ENCODE peak calls at places on chromosomes 13 and 19, in ten cellular contexts. One of them, this sample, is unnamed.

GRCh38 chr13:113758651-113759524 is at the start of gene TMEM255B:
- DNase-seq in GM23248: peak
- DNase-seq in uterus: peak
- DNase-seq in ACHN: peak
- DNase-seq in MV-4-11: peak
- DNase-seq in activated T-cell treated with anti-CD3 and anti-CD28 coated beads, Interleukin-2, amount 50 U/mL, for 72 hours: peak
- DNase-seq in activated gamma-delta T cell treated with anti-CD3 and anti-CD28 coated beads, Interleukin-2, amount 50 U/mL, for 16 hours: peak
- DNase-seq in AG08396: peak
- DNase-seq in fibroblast of mammary gland: peak
- DNase-seq in EL: peak
- DNase-seq in this sample: peak

GRCh38 chr13:111857846-111858560 is 208.9 kb upstream of the SOX1 start:
- DNase-seq in GM23248: no peak
- DNase-seq in uterus: no peak
- DNase-seq in ACHN: no peak
- DNase-seq in MV-4-11: no peak
- DNase-seq in activated T-cell treated with anti-CD3 and anti-CD28 coated beads, Interleukin-2, amount 50 U/mL, for 72 hours: no peak
- DNase-seq in activated gamma-delta T cell treated with anti-CD3 and anti-CD28 coated beads, Interleukin-2, amount 50 U/mL, for 16 hours: no peak
- DNase-seq in AG08396: no peak
- DNase-seq in fibroblast of mammary gland: no peak
- DNase-seq in EL: no peak
- DNase-seq in this sample: no peak

GRCh38 chr19:8161135-8161646 is 11.8 kb upstream of the FBN3 start:
- DNase-seq in GM23248: no peak
- DNase-seq in uterus: no peak
- DNase-seq in ACHN: peak
- DNase-seq in MV-4-11: peak
- DNase-seq in activated T-cell treated with anti-CD3 and anti-CD28 coated beads, Interleukin-2, amount 50 U/mL, for 72 hours: peak
- DNase-seq in activated gamma-delta T cell treated with anti-CD3 and anti-CD28 coated beads, Interleukin-2, amount 50 U/mL, for 16 hours: no peak
- DNase-seq in AG08396: no peak
- DNase-seq in fibroblast of mammary gland: peak
- DNase-seq in EL: peak
- DNase-seq in this sample: no peak

GRCh38 chr19:3642987-3643386 is 16.4 kb upstream of the CACTIN start:
- DNase-seq in GM23248: peak
- DNase-seq in uterus: no peak
- DNase-seq in ACHN: no peak
- DNase-seq in MV-4-11: no peak
- DNase-seq in activated T-cell treated with anti-CD3 and anti-CD28 coated beads, Interleukin-2, amount 50 U/mL, for 72 hours: peak
- DNase-seq in activated gamma-delta T cell treated with anti-CD3 and anti-CD28 coated beads, Interleukin-2, amount 50 U/mL, for 16 hours: no peak
- DNase-seq in AG08396: no peak
- DNase-seq in fibroblast of mammary gland: no peak
- DNase-seq in EL: no peak
- DNase-seq in this sample: no peak

GRCh38 chr13:77048592-77048991 is 21.6 kb upstream of the FBXL3 start:
- DNase-seq in GM23248: no peak
- DNase-seq in uterus: no peak
- DNase-seq in ACHN: no peak
- DNase-seq in MV-4-11: peak
- DNase-seq in activated T-cell treated with anti-CD3 and anti-CD28 coated beads, Interleukin-2, amount 50 U/mL, for 72 hours: no peak
- DNase-seq in activated gamma-delta T cell treated with anti-CD3 and anti-CD28 coated beads, Interleukin-2, amount 50 U/mL, for 16 hours: no peak
- DNase-seq in AG08396: no peak
- DNase-seq in fibroblast of mammary gland: no peak
- DNase-seq in EL: no peak
- DNase-seq in this sample: no peak

GRCh38 chr13:24216176-24216575 is 55.7 kb downstream of the SPATA13 start:
- DNase-seq in GM23248: no peak
- DNase-seq in uterus: no peak
- DNase-seq in ACHN: no peak
- DNase-seq in MV-4-11: no peak
- DNase-seq in activated T-cell treated with anti-CD3 and anti-CD28 coated beads, Interleukin-2, amount 50 U/mL, for 72 hours: no peak
- DNase-seq in activated gamma-delta T cell treated with anti-CD3 and anti-CD28 coated beads, Interleukin-2, amount 50 U/mL, for 16 hours: no peak
- DNase-seq in AG08396: no peak
- DNase-seq in fibroblast of mammary gland: no peak
- DNase-seq in EL: no peak
- DNase-seq in this sample: no peak

GRCh38 chr19:6519289-6519688 is 11.5 kb upstream of the TNFSF9 start:
- DNase-seq in GM23248: peak
- DNase-seq in uterus: no peak
- DNase-seq in ACHN: peak
- DNase-seq in MV-4-11: peak
- DNase-seq in activated T-cell treated with anti-CD3 and anti-CD28 coated beads, Interleukin-2, amount 50 U/mL, for 72 hours: no peak
- DNase-seq in activated gamma-delta T cell treated with anti-CD3 and anti-CD28 coated beads, Interleukin-2, amount 50 U/mL, for 16 hours: no peak
- DNase-seq in AG08396: peak
- DNase-seq in fibroblast of mammary gland: peak
- DNase-seq in EL: peak
- DNase-seq in this sample: no peak

GRCh38 chr19:31220540-31220939 is 128.7 kb downstream of the TSHZ3 start:
- DNase-seq in GM23248: no peak
- DNase-seq in uterus: no peak
- DNase-seq in ACHN: peak
- DNase-seq in MV-4-11: peak
- DNase-seq in activated T-cell treated with anti-CD3 and anti-CD28 coated beads, Interleukin-2, amount 50 U/mL, for 72 hours: peak
- DNase-seq in activated gamma-delta T cell treated with anti-CD3 and anti-CD28 coated beads, Interleukin-2, amount 50 U/mL, for 16 hours: no peak
- DNase-seq in AG08396: no peak
- DNase-seq in fibroblast of mammary gland: peak
- DNase-seq in EL: peak
- DNase-seq in this sample: no peak

GRCh38 chr13:22964245-22964966 is 216.4 kb upstream of the SGCG start:
- DNase-seq in GM23248: no peak
- DNase-seq in uterus: no peak
- DNase-seq in ACHN: no peak
- DNase-seq in MV-4-11: no peak
- DNase-seq in activated T-cell treated with anti-CD3 and anti-CD28 coated beads, Interleukin-2, amount 50 U/mL, for 72 hours: no peak
- DNase-seq in activated gamma-delta T cell treated with anti-CD3 and anti-CD28 coated beads, Interleukin-2, amount 50 U/mL, for 16 hours: no peak
- DNase-seq in AG08396: no peak
- DNase-seq in fibroblast of mammary gland: no peak
- DNase-seq in EL: no peak
- DNase-seq in this sample: no peak

GRCh38 chr19:6018786-6019185 is 40.8 kb upstream of the RANBP3 start:
- DNase-seq in GM23248: no peak
- DNase-seq in uterus: no peak
- DNase-seq in ACHN: no peak
- DNase-seq in MV-4-11: no peak
- DNase-seq in activated T-cell treated with anti-CD3 and anti-CD28 coated beads, Interleukin-2, amount 50 U/mL, for 72 hours: no peak
- DNase-seq in activated gamma-delta T cell treated with anti-CD3 and anti-CD28 coated beads, Interleukin-2, amount 50 U/mL, for 16 hours: no peak
- DNase-seq in AG08396: no peak
- DNase-seq in fibroblast of mammary gland: no peak
- DNase-seq in EL: no peak
- DNase-seq in this sample: no peak

GRCh38 chr13:65584126-65584525 is 1646.0 kb downstream of the PCDH9 start:
- DNase-seq in GM23248: no peak
- DNase-seq in uterus: no peak
- DNase-seq in ACHN: no peak
- DNase-seq in MV-4-11: no peak
- DNase-seq in activated T-cell treated with anti-CD3 and anti-CD28 coated beads, Interleukin-2, amount 50 U/mL, for 72 hours: no peak
- DNase-seq in activated gamma-delta T cell treated with anti-CD3 and anti-CD28 coated beads, Interleukin-2, amount 50 U/mL, for 16 hours: no peak
- DNase-seq in AG08396: no peak
- DNase-seq in fibroblast of mammary gland: no peak
- DNase-seq in EL: no peak
- DNase-seq in this sample: no peak

GRCh38 chr19:53394522-53394973 is 401 bp upstream of the ZNF765 start:
- DNase-seq in GM23248: peak
- DNase-seq in uterus: peak
- DNase-seq in ACHN: no peak
- DNase-seq in MV-4-11: no peak
- DNase-seq in activated T-cell treated with anti-CD3 and anti-CD28 coated beads, Interleukin-2, amount 50 U/mL, for 72 hours: no peak
- DNase-seq in activated gamma-delta T cell treated with anti-CD3 and anti-CD28 coated beads, Interleukin-2, amount 50 U/mL, for 16 hours: no peak
- DNase-seq in AG08396: peak
- DNase-seq in fibroblast of mammary gland: peak
- DNase-seq in EL: peak
- DNase-seq in this sample: peak

GRCh38 chr13:29859971-29860370 is 9.6 kb upstream of the UBL3 start:
- DNase-seq in GM23248: peak
- DNase-seq in uterus: no peak
- DNase-seq in ACHN: no peak
- DNase-seq in MV-4-11: peak
- DNase-seq in activated T-cell treated with anti-CD3 and anti-CD28 coated beads, Interleukin-2, amount 50 U/mL, for 72 hours: peak
- DNase-seq in activated gamma-delta T cell treated with anti-CD3 and anti-CD28 coated beads, Interleukin-2, amount 50 U/mL, for 16 hours: no peak
- DNase-seq in AG08396: peak
- DNase-seq in fibroblast of mammary gland: peak
- DNase-seq in EL: peak
- DNase-seq in this sample: no peak

GRCh38 chr19:13761423-13761822 is 2.9 kb upstream of the MRI1 start:
- DNase-seq in GM23248: no peak
- DNase-seq in uterus: no peak
- DNase-seq in ACHN: no peak
- DNase-seq in MV-4-11: no peak
- DNase-seq in activated T-cell treated with anti-CD3 and anti-CD28 coated beads, Interleukin-2, amount 50 U/mL, for 72 hours: no peak
- DNase-seq in activated gamma-delta T cell treated with anti-CD3 and anti-CD28 coated beads, Interleukin-2, amount 50 U/mL, for 16 hours: no peak
- DNase-seq in AG08396: no peak
- DNase-seq in fibroblast of mammary gland: no peak
- DNase-seq in EL: no peak
- DNase-seq in this sample: no peak

GRCh38 chr19:58261968-58262921 is 16.5 kb upstream of the ZNF8 start:
- DNase-seq in GM23248: peak
- DNase-seq in uterus: no peak
- DNase-seq in ACHN: no peak
- DNase-seq in MV-4-11: no peak
- DNase-seq in activated T-cell treated with anti-CD3 and anti-CD28 coated beads, Interleukin-2, amount 50 U/mL, for 72 hours: no peak
- DNase-seq in activated gamma-delta T cell treated with anti-CD3 and anti-CD28 coated beads, Interleukin-2, amount 50 U/mL, for 16 hours: no peak
- DNase-seq in AG08396: no peak
- DNase-seq in fibroblast of mammary gland: peak
- DNase-seq in EL: no peak
- DNase-seq in this sample: no peak

GRCh38 chr13:91045351-91046034 is 302.0 kb upstream of the MIR17HG start:
- DNase-seq in GM23248: peak
- DNase-seq in uterus: no peak
- DNase-seq in ACHN: peak
- DNase-seq in MV-4-11: no peak
- DNase-seq in activated T-cell treated with anti-CD3 and anti-CD28 coated beads, Interleukin-2, amount 50 U/mL, for 72 hours: no peak
- DNase-seq in activated gamma-delta T cell treated with anti-CD3 and anti-CD28 coated beads, Interleukin-2, amount 50 U/mL, for 16 hours: no peak
- DNase-seq in AG08396: no peak
- DNase-seq in fibroblast of mammary gland: no peak
- DNase-seq in EL: no peak
- DNase-seq in this sample: no peak

GRCh38 chr19:45613926-45614725 is 12.1 kb upstream of the GPR4 start:
- DNase-seq in GM23248: peak
- DNase-seq in uterus: no peak
- DNase-seq in ACHN: peak
- DNase-seq in MV-4-11: peak
- DNase-seq in activated T-cell treated with anti-CD3 and anti-CD28 coated beads, Interleukin-2, amount 50 U/mL, for 72 hours: peak
- DNase-seq in activated gamma-delta T cell treated with anti-CD3 and anti-CD28 coated beads, Interleukin-2, amount 50 U/mL, for 16 hours: peak
- DNase-seq in AG08396: peak
- DNase-seq in fibroblast of mammary gland: peak
- DNase-seq in EL: peak
- DNase-seq in this sample: peak

GRCh38 chr13:32056316-32056715 is 24.7 kb downstream of the FRY start:
- DNase-seq in GM23248: no peak
- DNase-seq in uterus: no peak
- DNase-seq in ACHN: no peak
- DNase-seq in MV-4-11: no peak
- DNase-seq in activated T-cell treated with anti-CD3 and anti-CD28 coated beads, Interleukin-2, amount 50 U/mL, for 72 hours: no peak
- DNase-seq in activated gamma-delta T cell treated with anti-CD3 and anti-CD28 coated beads, Interleukin-2, amount 50 U/mL, for 16 hours: no peak
- DNase-seq in AG08396: no peak
- DNase-seq in fibroblast of mammary gland: no peak
- DNase-seq in EL: no peak
- DNase-seq in this sample: peak

GRCh38 chr13:74444161-74444571 is 310.0 kb upstream of the KLF12 start:
- DNase-seq in GM23248: peak
- DNase-seq in uterus: no peak
- DNase-seq in ACHN: no peak
- DNase-seq in MV-4-11: no peak
- DNase-seq in activated T-cell treated with anti-CD3 and anti-CD28 coated beads, Interleukin-2, amount 50 U/mL, for 72 hours: no peak
- DNase-seq in activated gamma-delta T cell treated with anti-CD3 and anti-CD28 coated beads, Interleukin-2, amount 50 U/mL, for 16 hours: no peak
- DNase-seq in AG08396: no peak
- DNase-seq in fibroblast of mammary gland: no peak
- DNase-seq in EL: peak
- DNase-seq in this sample: no peak

GRCh38 chr19:48415869-48416268 is 22.4 kb downstream of the GRIN2D start:
- DNase-seq in GM23248: no peak
- DNase-seq in uterus: no peak
- DNase-seq in ACHN: no peak
- DNase-seq in MV-4-11: no peak
- DNase-seq in activated T-cell treated with anti-CD3 and anti-CD28 coated beads, Interleukin-2, amount 50 U/mL, for 72 hours: no peak
- DNase-seq in activated gamma-delta T cell treated with anti-CD3 and anti-CD28 coated beads, Interleukin-2, amount 50 U/mL, for 16 hours: no peak
- DNase-seq in AG08396: no peak
- DNase-seq in fibroblast of mammary gland: no peak
- DNase-seq in EL: no peak
- DNase-seq in this sample: no peak

GRCh38 chr13:66899955-66900354 is 330.2 kb downstream of the PCDH9 start:
- DNase-seq in GM23248: no peak
- DNase-seq in uterus: no peak
- DNase-seq in ACHN: no peak
- DNase-seq in MV-4-11: no peak
- DNase-seq in activated T-cell treated with anti-CD3 and anti-CD28 coated beads, Interleukin-2, amount 50 U/mL, for 72 hours: no peak
- DNase-seq in activated gamma-delta T cell treated with anti-CD3 and anti-CD28 coated beads, Interleukin-2, amount 50 U/mL, for 16 hours: no peak
- DNase-seq in AG08396: no peak
- DNase-seq in fibroblast of mammary gland: no peak
- DNase-seq in EL: no peak
- DNase-seq in this sample: no peak

GRCh38 chr13:52459668-52460067 is 4.4 kb downstream of the CKAP2 start:
- DNase-seq in GM23248: peak
- DNase-seq in uterus: no peak
- DNase-seq in ACHN: peak
- DNase-seq in MV-4-11: no peak
- DNase-seq in activated T-cell treated with anti-CD3 and anti-CD28 coated beads, Interleukin-2, amount 50 U/mL, for 72 hours: no peak
- DNase-seq in activated gamma-delta T cell treated with anti-CD3 and anti-CD28 coated beads, Interleukin-2, amount 50 U/mL, for 16 hours: no peak
- DNase-seq in AG08396: peak
- DNase-seq in fibroblast of mammary gland: peak
- DNase-seq in EL: peak
- DNase-seq in this sample: no peak

GRCh38 chr13:80235559-80236296 is 105.2 kb downstream of the SPRY2 start:
- DNase-seq in GM23248: peak
- DNase-seq in uterus: no peak
- DNase-seq in ACHN: no peak
- DNase-seq in MV-4-11: no peak
- DNase-seq in activated T-cell treated with anti-CD3 and anti-CD28 coated beads, Interleukin-2, amount 50 U/mL, for 72 hours: no peak
- DNase-seq in activated gamma-delta T cell treated with anti-CD3 and anti-CD28 coated beads, Interleukin-2, amount 50 U/mL, for 16 hours: no peak
- DNase-seq in AG08396: no peak
- DNase-seq in fibroblast of mammary gland: no peak
- DNase-seq in EL: no peak
- DNase-seq in this sample: peak

GRCh38 chr13:93496985-93497673 is 270.5 kb downstream of the GPC6 start:
- DNase-seq in GM23248: peak
- DNase-seq in uterus: no peak
- DNase-seq in ACHN: no peak
- DNase-seq in MV-4-11: no peak
- DNase-seq in activated T-cell treated with anti-CD3 and anti-CD28 coated beads, Interleukin-2, amount 50 U/mL, for 72 hours: no peak
- DNase-seq in activated gamma-delta T cell treated with anti-CD3 and anti-CD28 coated beads, Interleukin-2, amount 50 U/mL, for 16 hours: no peak
- DNase-seq in AG08396: no peak
- DNase-seq in fibroblast of mammary gland: no peak
- DNase-seq in EL: no peak
- DNase-seq in this sample: no peak

GRCh38 chr19:9132422-9132821 is 5.7 kb upstream of the OR7G3 start:
- DNase-seq in GM23248: no peak
- DNase-seq in uterus: no peak
- DNase-seq in ACHN: no peak
- DNase-seq in MV-4-11: no peak
- DNase-seq in activated T-cell treated with anti-CD3 and anti-CD28 coated beads, Interleukin-2, amount 50 U/mL, for 72 hours: no peak
- DNase-seq in activated gamma-delta T cell treated with anti-CD3 and anti-CD28 coated beads, Interleukin-2, amount 50 U/mL, for 16 hours: no peak
- DNase-seq in AG08396: no peak
- DNase-seq in fibroblast of mammary gland: no peak
- DNase-seq in EL: peak
- DNase-seq in this sample: no peak

GRCh38 chr19:38033658-38034150 is 126.7 kb downstream of the SIPA1L3 start:
- DNase-seq in GM23248: no peak
- DNase-seq in uterus: no peak
- DNase-seq in ACHN: no peak
- DNase-seq in MV-4-11: peak
- DNase-seq in activated T-cell treated with anti-CD3 and anti-CD28 coated beads, Interleukin-2, amount 50 U/mL, for 72 hours: no peak
- DNase-seq in activated gamma-delta T cell treated with anti-CD3 and anti-CD28 coated beads, Interleukin-2, amount 50 U/mL, for 16 hours: no peak
- DNase-seq in AG08396: no peak
- DNase-seq in fibroblast of mammary gland: no peak
- DNase-seq in EL: no peak
- DNase-seq in this sample: peak

GRCh38 chr13:94351292-94352000 is 128.0 kb downstream of the DCT start:
- DNase-seq in GM23248: peak
- DNase-seq in uterus: no peak
- DNase-seq in ACHN: no peak
- DNase-seq in MV-4-11: peak
- DNase-seq in activated T-cell treated with anti-CD3 and anti-CD28 coated beads, Interleukin-2, amount 50 U/mL, for 72 hours: no peak
- DNase-seq in activated gamma-delta T cell treated with anti-CD3 and anti-CD28 coated beads, Interleukin-2, amount 50 U/mL, for 16 hours: no peak
- DNase-seq in AG08396: peak
- DNase-seq in fibroblast of mammary gland: peak
- DNase-seq in EL: peak
- DNase-seq in this sample: no peak

GRCh38 chr19:38977445-38978314 is 2.1 kb upstream of the FBXO17 start:
- DNase-seq in GM23248: peak
- DNase-seq in uterus: no peak
- DNase-seq in ACHN: no peak
- DNase-seq in MV-4-11: peak
- DNase-seq in activated T-cell treated with anti-CD3 and anti-CD28 coated beads, Interleukin-2, amount 50 U/mL, for 72 hours: peak
- DNase-seq in activated gamma-delta T cell treated with anti-CD3 and anti-CD28 coated beads, Interleukin-2, amount 50 U/mL, for 16 hours: no peak
- DNase-seq in AG08396: no peak
- DNase-seq in fibroblast of mammary gland: no peak
- DNase-seq in EL: peak
- DNase-seq in this sample: no peak